ENCODE peak calls at places on chromosomes 12 and 14, in seven cellular contexts. One of them, this sample, is unnamed.

GRCh38 chr12:130977046-130977758 is 23.5 kb downstream of the ADGRD1 start:
- DNase-seq in stomach: no peak
- DNase-seq in fibroblast of pulmonary artery: no peak
- DNase-seq in upper lobe of right lung: peak
- DNase-seq in cardiac fibroblast: no peak
- DNase-seq in mucosa of descending colon: no peak
- DNase-seq in breast epithelium: no peak
- DNase-seq in this sample: no peak

GRCh38 chr12:47990351-47991105 is 13.7 kb downstream of the COL2A1 start:
- DNase-seq in mucosa of descending colon: no peak
- DNase-seq in fibroblast of pulmonary artery: no peak
- DNase-seq in stomach: no peak
- DNase-seq in cardiac fibroblast: peak
- DNase-seq in breast epithelium: no peak
- DNase-seq in upper lobe of right lung: no peak
- DNase-seq in this sample: no peak

GRCh38 chr12:104320627-104321024 is 17.1 kb downstream of the EID3 start:
- DNase-seq in upper lobe of right lung: no peak
- DNase-seq in mucosa of descending colon: no peak
- DNase-seq in fibroblast of pulmonary artery: no peak
- DNase-seq in stomach: no peak
- DNase-seq in breast epithelium: no peak
- DNase-seq in cardiac fibroblast: no peak
- DNase-seq in this sample: no peak

GRCh38 chr14:57420986-57421385 is 30.6 kb downstream of the NAA30 start:
- DNase-seq in fibroblast of pulmonary artery: no peak
- DNase-seq in stomach: no peak
- DNase-seq in upper lobe of right lung: no peak
- DNase-seq in mucosa of descending colon: no peak
- DNase-seq in cardiac fibroblast: peak
- DNase-seq in breast epithelium: no peak
- DNase-seq in this sample: no peak

GRCh38 chr12:15846887-15847286 is 35.3 kb upstream of the STRAP start:
- DNase-seq in fibroblast of pulmonary artery: peak
- DNase-seq in cardiac fibroblast: peak
- DNase-seq in mucosa of descending colon: no peak
- DNase-seq in breast epithelium: no peak
- DNase-seq in stomach: no peak
- DNase-seq in upper lobe of right lung: no peak
- DNase-seq in this sample: no peak

GRCh38 chr12:68792952-68793351 is 15.0 kb upstream of the MDM2 start:
- DNase-seq in upper lobe of right lung: no peak
- DNase-seq in fibroblast of pulmonary artery: peak
- DNase-seq in mucosa of descending colon: no peak
- DNase-seq in cardiac fibroblast: peak
- DNase-seq in breast epithelium: no peak
- DNase-seq in stomach: no peak
- DNase-seq in this sample: peak

GRCh38 chr14:55717621-55718020 is 137.6 kb downstream of the KTN1 start:
- DNase-seq in fibroblast of pulmonary artery: no peak
- DNase-seq in breast epithelium: no peak
- DNase-seq in upper lobe of right lung: no peak
- DNase-seq in stomach: no peak
- DNase-seq in cardiac fibroblast: no peak
- DNase-seq in mucosa of descending colon: no peak
- DNase-seq in this sample: no peak

GRCh38 chr12:6867407-6868210 is at the start of gene TPI1:
- DNase-seq in upper lobe of right lung: peak
- DNase-seq in mucosa of descending colon: peak
- DNase-seq in breast epithelium: peak
- DNase-seq in fibroblast of pulmonary artery: peak
- DNase-seq in cardiac fibroblast: peak
- DNase-seq in stomach: peak
- DNase-seq in this sample: peak

GRCh38 chr12:57430117-57430930 is 519 bp downstream of the R3HDM2 start:
- DNase-seq in mucosa of descending colon: no peak
- DNase-seq in stomach: peak
- DNase-seq in upper lobe of right lung: no peak
- DNase-seq in fibroblast of pulmonary artery: peak
- DNase-seq in breast epithelium: peak
- DNase-seq in cardiac fibroblast: peak
- DNase-seq in this sample: peak

GRCh38 chr12:57176139-57176477 is 28.7 kb upstream of the LRP1-AS start:
- DNase-seq in upper lobe of right lung: no peak
- DNase-seq in fibroblast of pulmonary artery: no peak
- DNase-seq in stomach: no peak
- DNase-seq in mucosa of descending colon: no peak
- DNase-seq in breast epithelium: no peak
- DNase-seq in cardiac fibroblast: no peak
- DNase-seq in this sample: no peak

GRCh38 chr12:29794869-29795268 is 11.1 kb upstream of the TMTC1 start:
- DNase-seq in cardiac fibroblast: no peak
- DNase-seq in mucosa of descending colon: no peak
- DNase-seq in fibroblast of pulmonary artery: no peak
- DNase-seq in upper lobe of right lung: no peak
- DNase-seq in breast epithelium: no peak
- DNase-seq in stomach: no peak
- DNase-seq in this sample: no peak

GRCh38 chr12:104710940-104711725 is 247.0 kb downstream of the SLC41A2 start:
- DNase-seq in mucosa of descending colon: no peak
- DNase-seq in stomach: no peak
- DNase-seq in cardiac fibroblast: peak
- DNase-seq in breast epithelium: no peak
- DNase-seq in fibroblast of pulmonary artery: peak
- DNase-seq in upper lobe of right lung: no peak
- DNase-seq in this sample: no peak

GRCh38 chr14:21475767-21476525 is 813 bp downstream of the RAB2B start:
- DNase-seq in cardiac fibroblast: no peak
- DNase-seq in upper lobe of right lung: no peak
- DNase-seq in mucosa of descending colon: no peak
- DNase-seq in fibroblast of pulmonary artery: no peak
- DNase-seq in stomach: no peak
- DNase-seq in breast epithelium: no peak
- DNase-seq in this sample: no peak

GRCh38 chr12:121823101-121823726 is 19.4 kb downstream of the SETD1B start:
- DNase-seq in upper lobe of right lung: no peak
- DNase-seq in stomach: no peak
- DNase-seq in mucosa of descending colon: no peak
- DNase-seq in breast epithelium: no peak
- DNase-seq in fibroblast of pulmonary artery: no peak
- DNase-seq in cardiac fibroblast: no peak
- DNase-seq in this sample: no peak

GRCh38 chr12:79250955-79251354 is 386.4 kb downstream of the SYT1 start:
- DNase-seq in mucosa of descending colon: no peak
- DNase-seq in breast epithelium: no peak
- DNase-seq in cardiac fibroblast: peak
- DNase-seq in stomach: no peak
- DNase-seq in upper lobe of right lung: no peak
- DNase-seq in fibroblast of pulmonary artery: no peak
- DNase-seq in this sample: no peak

GRCh38 chr12:120686690-120687569 is at the start of gene MLEC:
- DNase-seq in cardiac fibroblast: peak
- DNase-seq in mucosa of descending colon: peak
- DNase-seq in fibroblast of pulmonary artery: peak
- DNase-seq in stomach: peak
- DNase-seq in upper lobe of right lung: peak
- DNase-seq in breast epithelium: peak
- DNase-seq in this sample: peak

GRCh38 chr14:54902521-54903420 is at the start of gene GCH1:
- DNase-seq in fibroblast of pulmonary artery: peak
- DNase-seq in mucosa of descending colon: peak
- DNase-seq in cardiac fibroblast: peak
- DNase-seq in upper lobe of right lung: peak
- DNase-seq in breast epithelium: peak
- DNase-seq in stomach: peak
- DNase-seq in this sample: peak

GRCh38 chr12:110657747-110658146 is 31.2 kb downstream of the HVCN1 start:
- DNase-seq in breast epithelium: no peak
- DNase-seq in mucosa of descending colon: no peak
- DNase-seq in cardiac fibroblast: no peak
- DNase-seq in stomach: no peak
- DNase-seq in fibroblast of pulmonary artery: no peak
- DNase-seq in upper lobe of right lung: no peak
- DNase-seq in this sample: no peak

GRCh38 chr12:15982471-15982870 is 71.3 kb downstream of the DERA start:
- DNase-seq in stomach: no peak
- DNase-seq in fibroblast of pulmonary artery: peak
- DNase-seq in upper lobe of right lung: no peak
- DNase-seq in mucosa of descending colon: no peak
- DNase-seq in cardiac fibroblast: peak
- DNase-seq in breast epithelium: no peak
- DNase-seq in this sample: no peak

GRCh38 chr12:131745706-131746105 is 34.8 kb downstream of the SFSWAP start:
- DNase-seq in stomach: no peak
- DNase-seq in breast epithelium: no peak
- DNase-seq in fibroblast of pulmonary artery: no peak
- DNase-seq in cardiac fibroblast: no peak
- DNase-seq in mucosa of descending colon: no peak
- DNase-seq in upper lobe of right lung: no peak
- DNase-seq in this sample: no peak

GRCh38 chr12:132251741-132252490 is 77.5 kb downstream of the GALNT9 start:
- DNase-seq in upper lobe of right lung: no peak
- DNase-seq in breast epithelium: no peak
- DNase-seq in mucosa of descending colon: no peak
- DNase-seq in stomach: no peak
- DNase-seq in fibroblast of pulmonary artery: no peak
- DNase-seq in cardiac fibroblast: no peak
- DNase-seq in this sample: no peak

GRCh38 chr14:97187916-97188315 is 390.7 kb downstream of the VRK1 start:
- DNase-seq in cardiac fibroblast: no peak
- DNase-seq in mucosa of descending colon: no peak
- DNase-seq in fibroblast of pulmonary artery: no peak
- DNase-seq in upper lobe of right lung: no peak
- DNase-seq in breast epithelium: no peak
- DNase-seq in stomach: no peak
- DNase-seq in this sample: no peak

GRCh38 chr14:97180304-97181200 is 383.4 kb downstream of the VRK1 start:
- DNase-seq in upper lobe of right lung: no peak
- DNase-seq in stomach: no peak
- DNase-seq in breast epithelium: no peak
- DNase-seq in mucosa of descending colon: no peak
- DNase-seq in fibroblast of pulmonary artery: peak
- DNase-seq in cardiac fibroblast: peak
- DNase-seq in this sample: no peak

GRCh38 chr14:97179573-97179972 is 382.4 kb downstream of the VRK1 start:
- DNase-seq in cardiac fibroblast: no peak
- DNase-seq in fibroblast of pulmonary artery: no peak
- DNase-seq in upper lobe of right lung: no peak
- DNase-seq in breast epithelium: no peak
- DNase-seq in mucosa of descending colon: no peak
- DNase-seq in stomach: no peak
- DNase-seq in this sample: no peak

DNA sequence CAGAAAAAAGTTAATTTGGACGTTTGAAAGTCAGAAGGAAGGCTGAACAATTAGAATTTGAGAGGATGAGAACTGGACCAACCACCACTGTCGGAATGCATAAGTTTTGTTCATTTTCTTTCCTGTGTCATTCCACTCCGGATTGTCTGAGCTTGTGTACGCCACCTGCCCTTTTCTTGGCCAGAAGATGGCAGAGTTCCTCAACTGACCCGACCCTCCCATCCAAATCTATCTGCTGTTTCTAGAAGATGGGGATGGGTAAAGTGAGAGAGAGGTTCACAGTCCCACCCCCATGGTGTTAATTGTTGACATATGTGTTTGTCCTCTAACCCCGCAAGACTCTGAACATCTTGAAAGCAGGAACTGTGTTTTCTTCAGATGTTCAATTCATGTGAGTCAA is 388.0 kb downstream of the VRK1 start:
- DNase-seq in mucosa of descending colon: no peak
- DNase-seq in breast epithelium: no peak
- DNase-seq in upper lobe of right lung: no peak
- DNase-seq in stomach: no peak
- DNase-seq in cardiac fibroblast: no peak
- DNase-seq in fibroblast of pulmonary artery: no peak
- DNase-seq in this sample: no peak
- TF ChIP-seq CTCF in mucosa of descending colon: no peak
- TF ChIP-seq CTCF in breast epithelium: peak
- TF ChIP-seq CTCF in upper lobe of right lung: peak
- TF ChIP-seq CTCF in stomach: no peak
- TF ChIP-seq CTCF in cardiac fibroblast: no peak
- TF ChIP-seq CTCF in fibroblast of pulmonary artery: no peak
- TF ChIP-seq CTCF in this sample: no peak

DNA sequence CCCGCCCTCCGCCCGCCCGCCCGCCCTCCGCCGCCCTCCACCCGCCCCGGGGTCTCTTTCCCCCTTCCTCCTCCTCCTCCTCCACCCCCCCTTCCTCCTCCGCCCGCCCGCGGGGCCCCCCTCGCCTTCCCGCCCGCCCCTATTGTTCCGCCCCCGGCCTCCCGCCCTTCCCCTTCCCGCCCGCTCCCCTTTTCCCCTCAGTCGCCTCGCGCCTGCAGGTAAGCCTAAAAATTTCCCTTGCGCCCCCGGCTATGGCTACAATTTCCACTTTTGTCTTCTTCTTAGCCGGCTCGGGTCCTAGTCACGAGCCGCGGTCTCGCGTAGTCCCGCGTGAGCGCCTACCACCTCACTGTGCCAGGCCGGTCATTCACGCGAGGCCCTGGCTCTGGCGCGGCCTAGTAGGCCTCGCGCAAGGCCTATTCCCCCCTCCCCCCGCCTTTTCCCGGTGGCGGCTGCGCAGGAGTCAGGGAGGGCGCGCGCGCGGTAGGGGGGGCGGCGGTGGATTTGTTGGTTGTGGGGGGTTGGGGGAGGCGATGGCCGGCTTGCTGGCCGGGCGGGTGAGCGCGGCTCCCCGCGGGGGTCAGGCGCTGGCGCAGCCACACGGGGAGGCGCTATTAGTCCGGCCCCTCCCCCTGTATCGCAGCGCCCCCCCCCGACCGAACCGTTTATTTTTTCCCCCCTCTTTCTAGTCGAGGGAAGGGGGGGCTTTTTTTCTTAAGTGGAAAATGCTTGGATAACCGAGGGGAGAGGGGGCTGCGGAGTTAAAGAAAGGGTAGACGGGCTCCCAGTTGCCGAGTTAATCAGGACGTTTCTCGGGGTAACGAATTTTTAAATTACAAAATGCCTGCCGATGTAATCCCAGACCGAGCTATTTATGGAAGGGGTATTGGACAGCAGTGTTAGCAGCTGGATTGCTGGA is 516 bp downstream of the PCBP2 start:
- DNase-seq in breast epithelium: peak
- DNase-seq in cardiac fibroblast: peak
- DNase-seq in fibroblast of pulmonary artery: peak
- DNase-seq in upper lobe of right lung: peak
- DNase-seq in stomach: peak
- DNase-seq in mucosa of descending colon: peak
- DNase-seq in this sample: peak
- TF ChIP-seq CTCF in breast epithelium: peak
- TF ChIP-seq CTCF in cardiac fibroblast: no peak
- TF ChIP-seq CTCF in fibroblast of pulmonary artery: no peak
- TF ChIP-seq CTCF in upper lobe of right lung: peak
- TF ChIP-seq CTCF in stomach: no peak
- TF ChIP-seq CTCF in mucosa of descending colon: no peak
- TF ChIP-seq CTCF in this sample: peak

GRCh38 chr14:102969901-102970300 is 47.4 kb downstream of the AMN start:
- DNase-seq in fibroblast of pulmonary artery: no peak
- DNase-seq in breast epithelium: no peak
- DNase-seq in upper lobe of right lung: no peak
- DNase-seq in stomach: no peak
- DNase-seq in cardiac fibroblast: no peak
- DNase-seq in mucosa of descending colon: no peak
- DNase-seq in this sample: no peak
- TF ChIP-seq CTCF in fibroblast of pulmonary artery: no peak
- TF ChIP-seq CTCF in breast epithelium: no peak
- TF ChIP-seq CTCF in upper lobe of right lung: no peak
- TF ChIP-seq CTCF in stomach: no peak
- TF ChIP-seq CTCF in cardiac fibroblast: no peak
- TF ChIP-seq CTCF in mucosa of descending colon: no peak
- TF ChIP-seq CTCF in this sample: no peak

GRCh38 chr12:100987552-100988277 is 193.1 kb downstream of the ANO4 start:
- DNase-seq in upper lobe of right lung: no peak
- DNase-seq in fibroblast of pulmonary artery: peak
- DNase-seq in cardiac fibroblast: peak
- DNase-seq in breast epithelium: no peak
- DNase-seq in mucosa of descending colon: no peak
- DNase-seq in stomach: no peak
- DNase-seq in this sample: peak
- TF ChIP-seq CTCF in upper lobe of right lung: no peak
- TF ChIP-seq CTCF in fibroblast of pulmonary artery: peak
- TF ChIP-seq CTCF in cardiac fibroblast: peak
- TF ChIP-seq CTCF in breast epithelium: no peak
- TF ChIP-seq CTCF in mucosa of descending colon: no peak
- TF ChIP-seq CTCF in stomach: no peak
- TF ChIP-seq CTCF in this sample: peak

This sample was measured in Calu3.